ENCODE peak calls at places on chromosomes 4 and X, in ten cellular contexts. H is MM.1S, B is neural progenitor cell, O is coronary artery, Y is breast epithelium, A is osteocyte, Z is AG09309, G is fibroblast of mammary gland, I is astrocyte of the spinal cord, W is neural crest cell. Q is an unnamed sample.

GRCh38 chrX:51459125-51459524 is 37.3 kb downstream of the NUDT11 start:
- DNase-seq in H (peak; percentile 55), B (peak; percentile 52), O (no peak), Y (no peak), A (no peak), Z (no peak), G (peak; percentile 48), I (peak; percentile 6), W (no peak), Q (no peak)

GRCh38 chr4:140130677-140131076 is 23.3 kb downstream of the MAML3 start:
- DNase-seq in H (no peak), B (no peak), O (no peak), Y (no peak), A (no peak), Z (no peak), G (peak; percentile 86), I (peak; percentile 74), W (no peak), Q (no peak)

GRCh38 chr4:22372958-22373357 is 142.9 kb downstream of the ADGRA3 start:
- DNase-seq in H (no peak), B (peak; percentile 45), O (no peak), Y (no peak), A (no peak), Z (no peak), G (no peak), I (no peak), W (no peak), Q (no peak)

GRCh38 chr4:6001965-6002833 is 16.0 kb downstream of the C4orf50 start:
- DNase-seq in H (no peak), B (no peak), O (peak; percentile 56), Y (no peak), A (no peak), Z (no peak), G (no peak), I (no peak), W (no peak), Q (no peak)

GRCh38 chr4:140426610-140427103 is 791 bp downstream of the CLGN start:
- DNase-seq in H (peak; percentile 41), B (peak; percentile 73), O (no peak), Y (no peak), A (no peak), Z (no peak), G (no peak), I (peak; percentile 18), W (peak; percentile 35), Q (no peak)

GRCh38 chr4:28277931-28278330 is 1417.3 kb downstream of the STIM2 start:
- DNase-seq in H (no peak), B (no peak), O (no peak), Y (no peak), A (no peak), Z (no peak), G (no peak), I (no peak), W (no peak), Q (no peak)

GRCh38 chr4:10656420-10656819 is 28.1 kb downstream of the CLNK start:
- DNase-seq in H (no peak), B (no peak), O (no peak), Y (no peak), A (no peak), Z (no peak), G (no peak), I (peak; percentile 15), W (no peak), Q (no peak)

GRCh38 chr4:79317711-79318110 is 8.2 kb downstream of the NAA11 start:
- DNase-seq in H (no peak), B (no peak), O (no peak), Y (no peak), A (no peak), Z (no peak), G (no peak), I (no peak), W (no peak), Q (no peak)

GRCh38 chrX:13051529-13052172 is 7.2 kb upstream of the FAM9C start:
- DNase-seq in H (no peak), B (no peak), O (no peak), Y (no peak), A (no peak), Z (no peak), G (no peak), I (no peak), W (no peak), Q (no peak)

GRCh38 chr4:98828801-98829200 is 100.1 kb downstream of the EIF4E start:
- DNase-seq in H (no peak), B (peak; percentile 45), O (no peak), Y (no peak), A (no peak), Z (no peak), G (peak; percentile 17), I (peak; percentile 12), W (no peak), Q (no peak)

GRCh38 chr4:47692691-47693090 is 145.2 kb downstream of the CORIN start:
- DNase-seq in H (no peak), B (no peak), O (no peak), Y (no peak), A (no peak), Z (no peak), G (no peak), I (no peak), W (no peak), Q (no peak)

GRCh38 chr4:77650787-77651186 is 45.2 kb downstream of the CXCL13 start:
- DNase-seq in H (peak; percentile 38), B (no peak), O (no peak), Y (no peak), A (no peak), Z (no peak), G (no peak), I (no peak), W (no peak), Q (no peak)

GRCh38 chr4:55123791-55124190 is 1.6 kb downstream of the KDR start:
- DNase-seq in H (no peak), B (no peak), O (no peak), Y (no peak), A (no peak), Z (no peak), G (no peak), I (no peak), W (no peak), Q (no peak)

GRCh38 chr4:109982521-109982920 is 69.8 kb downstream of the EGF start:
- DNase-seq in H (no peak), B (no peak), O (no peak), Y (no peak), A (no peak), Z (no peak), G (no peak), I (no peak), W (no peak), Q (no peak)

GRCh38 chr4:156677136-156677535 is 294.5 kb downstream of the PDGFC start:
- DNase-seq in H (peak; percentile 57), B (peak; percentile 63), O (no peak), Y (no peak), A (no peak), Z (no peak), G (peak; percentile 60), I (peak; percentile 61), W (no peak), Q (no peak)
- TF ChIP-seq CTCF in H (peak; percentile 50), B (peak; percentile 71), O (no peak), Y (no peak), A (peak; percentile 47), Z (peak; percentile 35), G (peak; percentile 40), I (peak; percentile 38), W (peak; percentile 62), Q (peak; percentile 10)

GRCh38 chr4:89914609-89915008 is 20.0 kb downstream of the MMRN1 start:
- DNase-seq in H (no peak), B (no peak), O (no peak), Y (no peak), A (no peak), Z (no peak), G (no peak), I (no peak), W (no peak), Q (no peak)
- TF ChIP-seq CTCF in H (peak; percentile 24), B (no peak), O (no peak), Y (no peak), A (peak; percentile 15), Z (no peak), G (no peak), I (no peak), W (no peak), Q (no peak)

DNA sequence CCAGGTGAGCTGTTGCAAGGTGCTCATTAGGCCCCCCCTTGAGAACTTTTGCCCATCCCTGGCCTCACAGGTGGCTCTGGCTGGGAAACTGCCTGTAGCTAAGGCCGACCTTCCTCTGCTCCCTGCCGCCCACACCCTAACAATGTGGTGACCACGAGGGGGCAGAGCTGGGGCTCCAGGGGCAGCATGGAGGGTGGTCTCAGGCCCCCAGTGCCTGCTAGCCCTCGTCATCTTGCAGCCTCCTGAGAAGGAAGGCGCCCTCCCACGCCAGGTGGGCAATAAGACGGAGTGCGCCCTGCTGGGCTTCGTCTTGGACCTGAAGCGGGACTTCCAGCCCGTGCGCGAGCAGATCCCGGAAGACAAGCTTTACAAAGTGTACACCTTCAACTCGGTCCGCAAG is 32.4 kb downstream of the ATP2B3 start:
- DNase-seq in H (no peak), B (no peak), O (no peak), Y (no peak), A (no peak), Z (no peak), G (no peak), I (no peak), W (no peak), Q (no peak)
- TF ChIP-seq CTCF in H (no peak), B (no peak), O (no peak), Y (no peak), A (no peak), Z (no peak), G (no peak), I (no peak), W (no peak), Q (no peak)

GRCh38 chr4:96317924-96318323 is 478.0 kb downstream of the PDHA2 start:
- DNase-seq in H (no peak), B (no peak), O (no peak), Y (no peak), A (no peak), Z (no peak), G (no peak), I (no peak), W (no peak), Q (no peak)
- TF ChIP-seq CTCF in H (no peak), B (no peak), O (no peak), Y (no peak), A (no peak), Z (no peak), G (no peak), I (no peak), W (no peak), Q (no peak)

Q was measured in BJ.